ENCODE peak calls at places on chromosomes 11 and 22, in ten cellular contexts. W is T-helper 2 cell, L is HFFc6, F is A172, M is non-pigmented ciliary epithelial cell, S is T-cell, Y is lower leg skin, V is Kasumi-1, C is body of pancreas, Q is fibroblast of lung. I is an unnamed sample.

GRCh38 chr22:25878933-25879332 is 136.9 kb downstream of the MYO18B start:
- DNase-seq in Q (no peak), F (no peak), C (no peak), M (no peak), L (no peak), V (no peak), S (no peak), W (no peak), Y (no peak), I (no peak)

GRCh38 chr22:50363411-50364194 is 20.5 kb downstream of the PPP6R2 start:
- DNase-seq in C (no peak), F (no peak), V (no peak), S (no peak), Y (no peak), M (no peak), W (no peak), Q (no peak), L (no peak), I (no peak)

GRCh38 chr11:6610591-6610990 is 1.4 kb downstream of the TAF10 start:
- DNase-seq in S (no peak), Y (peak), M (no peak), L (no peak), C (no peak), F (no peak), V (no peak), W (no peak), Q (no peak), I (no peak)

GRCh38 chr11:115672999-115673411 is 168.8 kb upstream of the CADM1 start:
- DNase-seq in W (no peak), L (no peak), S (no peak), M (no peak), C (no peak), Y (peak), Q (peak), V (no peak), F (no peak), I (no peak)

GRCh38 chr22:37303821-37304274 is 21.5 kb downstream of the CYTH4 start:
- DNase-seq in M (peak), W (peak), Y (peak), Q (peak), V (peak), S (peak), L (peak), F (peak), C (no peak), I (no peak)

GRCh38 chr11:72924568-72925190 is 110.5 kb downstream of the ATG16L2 start:
- DNase-seq in W (no peak), F (peak), M (no peak), C (no peak), L (peak), Y (no peak), V (peak), Q (peak), S (no peak), I (peak)

GRCh38 chr11:131962818-131963217 is 592.4 kb downstream of the NTM start:
- DNase-seq in Q (no peak), F (no peak), W (no peak), S (no peak), L (no peak), Y (no peak), V (no peak), C (no peak), M (no peak), I (no peak)

GRCh38 chr11:71165771-71166170 is 86.6 kb downstream of the SHANK2 start:
- DNase-seq in L (no peak), F (no peak), Y (no peak), C (no peak), V (no peak), M (no peak), W (no peak), Q (no peak), S (no peak), I (no peak)

GRCh38 chr11:2760196-2760871 is 60.5 kb upstream of the KCNQ1OT1 start:
- DNase-seq in S (no peak), Q (no peak), M (no peak), Y (no peak), F (no peak), L (no peak), V (no peak), W (no peak), C (peak), I (no peak)

GRCh38 chr11:71563401-71563800 is 2.0 kb upstream of the KRTAP5-10 start:
- DNase-seq in M (peak), S (no peak), Q (peak), C (peak), L (peak), Y (no peak), F (peak), V (peak), W (no peak), I (peak)

GRCh38 chr11:60515144-60515855 is at the start of gene MS4A13:
- DNase-seq in S (no peak), Y (no peak), Q (no peak), W (no peak), V (no peak), L (no peak), M (no peak), C (no peak), F (peak), I (no peak)